ENCODE peak calls at places on chromosome 1, in nine cellular contexts. S is effector CD8-positive, alpha-beta T cell; N is A172; H is Kasumi-1; Y is HS-5; F is psoas muscle; L is GM23338; T is body of pancreas; I is RKO. G is an unnamed sample.
A peak's percentile ranks its signal among the peaks of the same experiment; 100 is the strongest.

GRCh38 chr1:245645406-245645805 is 490.6 kb downstream of the KIF26B start:
- DNase-seq in S (no peak), N (no peak), H (no peak), Y (no peak), F (no peak), L (no peak), T (no peak), I (no peak), G (no peak)

GRCh38 chr1:172308148-172308547 is 112.3 kb upstream of the C1orf105 start:
- DNase-seq in S (no peak), N (no peak), H (no peak), Y (no peak), F (no peak), L (no peak), T (no peak), I (no peak), G (no peak)

GRCh38 chr1:31769720-31770390 is 5.7 kb upstream of the ADGRB2 start:
- DNase-seq in S (no peak), N (no peak), H (no peak), Y (no peak), F (no peak), L (no peak), T (no peak), I (no peak), G (no peak)

GRCh38 chr1:21234779-21235178 is 55.5 kb downstream of the ECE1 start:
- DNase-seq in S (no peak), N (no peak), H (no peak), Y (no peak), F (no peak), L (no peak), T (no peak), I (peak; percentile 27), G (no peak)

GRCh38 chr1:173253046-173253445 is 45.9 kb upstream of the TNFSF4 start:
- DNase-seq in S (no peak), N (no peak), H (no peak), Y (no peak), F (no peak), L (no peak), T (no peak), I (no peak), G (no peak)

GRCh38 chr1:18486195-18486594 is 5.5 kb downstream of the KLHDC7A start:
- DNase-seq in S (no peak), N (no peak), H (no peak), Y (no peak), F (no peak), L (peak; percentile 75), T (no peak), I (no peak), G (no peak)

GRCh38 chr1:193275773-193276172 is 89.4 kb upstream of the B3GALT2 start:
- DNase-seq in S (no peak), N (no peak), H (no peak), Y (no peak), F (no peak), L (peak; percentile 73), T (no peak), I (no peak), G (no peak)

GRCh38 chr1:229110986-229111385 is 159.9 kb upstream of the RAB4A start:
- DNase-seq in S (no peak), N (no peak), H (no peak), Y (no peak), F (no peak), L (no peak), T (no peak), I (no peak), G (no peak)

GRCh38 chr1:27959792-27960603 is at the start of gene XKR8:
- DNase-seq in S (peak; percentile 68), N (peak; percentile 8), H (peak; percentile 74), Y (peak; percentile 44), F (peak; percentile 78), L (peak; percentile 94), T (peak; percentile 83), I (peak; percentile 79), G (peak; percentile 80)

GRCh38 chr1:76826072-76826827 is 41.0 kb upstream of the ST6GALNAC5 start:
- DNase-seq in S (no peak), N (peak; percentile 59), H (no peak), Y (peak; percentile 54), F (no peak), L (no peak), T (no peak), I (peak; percentile 59), G (no peak)

GRCh38 chr1:3327389-3327702 is 127.1 kb upstream of the ARHGEF16 start:
- DNase-seq in S (no peak), N (no peak), H (no peak), Y (no peak), F (no peak), L (no peak), T (no peak), I (no peak), G (no peak)

GRCh38 chr1:193569696-193570269 is 383.4 kb upstream of the B3GALT2 start:
- DNase-seq in S (no peak), N (peak; percentile 66), H (no peak), Y (peak; percentile 49), F (no peak), L (no peak), T (no peak), I (no peak), G (no peak)

GRCh38 chr1:86156571-86157455 is at the start of gene COL24A1:
- DNase-seq in S (no peak), N (no peak), H (peak; percentile 76), Y (no peak), F (peak; percentile 27), L (peak; percentile 90), T (no peak), I (no peak), G (peak; percentile 31)

G was measured in lung.